ENCODE peak calls at places on chromosomes 3 and 15, in five cellular contexts. B, D, K, E and H are unnamed samples.

GRCh38 chr3:157078131-157078835 is 81.7 kb downstream of the CCNL1 start:
- DNase-seq in D (no peak), E (no peak), K (peak), B (no peak), H (no peak)

GRCh38 chr3:149527531-149528343 is 53.2 kb downstream of the TM4SF4 start:
- DNase-seq in E (no peak), B (no peak), D (no peak), K (no peak), H (peak)

GRCh38 chr3:177306252-177306651 is 109.0 kb upstream of the TBL1XR1 start:
- DNase-seq in D (no peak), B (no peak), E (no peak), K (peak), H (peak)

GRCh38 chr3:50378024-50378423 is 18.7 kb upstream of the TMEM115 start:
- DNase-seq in D (no peak), E (no peak), K (no peak), B (no peak), H (no peak)

GRCh38 chr3:127697531-127698240 is 24.9 kb downstream of the ABTB1 start:
- DNase-seq in D (peak), B (peak), E (peak), K (peak), H (peak)

GRCh38 chr15:48355377-48355776 is 24.1 kb downstream of the DUT start:
- DNase-seq in D (no peak), E (no peak), K (no peak), B (no peak), H (no peak)

GRCh38 chr3:167001374-167001773 is 378.7 kb downstream of the ZBBX start:
- DNase-seq in D (no peak), B (no peak), K (no peak), E (no peak), H (no peak)

GRCh38 chr3:112785321-112786001 is 61.2 kb downstream of the CD200R1L start:
- DNase-seq in E (no peak), D (no peak), B (no peak), K (no peak), H (no peak)

GRCh38 chr15:87034886-87035285 is 955.2 kb downstream of the AGBL1 start:
- DNase-seq in D (no peak), E (no peak), B (no peak), K (no peak), H (no peak)

GRCh38 chr15:33021806-33022389 is 172.6 kb downstream of the FMN1 start:
- DNase-seq in K (peak), E (no peak), D (no peak), B (no peak), H (peak)

GRCh38 chr3:9947025-9947995 is 4.9 kb downstream of the PRRT3 start:
- DNase-seq in B (peak), E (no peak), D (peak), K (peak), H (peak)

GRCh38 chr3:157335677-157336076 is 101.0 kb upstream of the PTX3 start:
- DNase-seq in D (no peak), K (peak), B (no peak), E (no peak), H (peak)

GRCh38 chr15:64369078-64369607 is 12.1 kb downstream of the PCLAF start:
- DNase-seq in B (no peak), D (no peak), E (no peak), K (no peak), H (no peak)

GRCh38 chr3:35722902-35723301 is 83.6 kb downstream of the ARPP21 start:
- DNase-seq in B (no peak), D (no peak), E (no peak), K (no peak), H (no peak)

GRCh38 chr3:116912116-116912515 is 202.5 kb downstream of the TUSC7 start:
- DNase-seq in K (no peak), D (no peak), B (no peak), E (no peak), H (no peak)

GRCh38 chr15:63360170-63360569 is 21.5 kb downstream of the CA12 start:
- DNase-seq in E (no peak), K (no peak), B (no peak), D (no peak), H (no peak)

GRCh38 chr15:89452330-89452836 is 44.0 kb downstream of the RHCG start:
- DNase-seq in B (no peak), K (peak), D (no peak), E (no peak), H (no peak)

GRCh38 chr3:189401196-189401595 is 229.4 kb downstream of the TPRG1 start:
- DNase-seq in K (no peak), E (no peak), B (no peak), D (no peak), H (no peak)

GRCh38 chr3:106130384-106131084 is 261.7 kb upstream of the CBLB start:
- DNase-seq in D (no peak), B (no peak), E (no peak), K (peak), H (peak)

GRCh38 chr3:99250821-99251355 is 349.4 kb upstream of the DCBLD2 start:
- DNase-seq in D (no peak), K (no peak), B (no peak), E (no peak), H (peak)

GRCh38 chr15:99753066-99753465 is 19.8 kb upstream of the LYSMD4 start:
- DNase-seq in B (no peak), E (no peak), D (no peak), K (no peak), H (no peak)

GRCh38 chr3:37315669-37316068 is 141.3 kb upstream of the LRRFIP2 start:
- DNase-seq in K (no peak), E (no peak), B (no peak), D (no peak), H (no peak)

GRCh38 chr3:90026406-90026805 is 919.0 kb downstream of the EPHA3 start:
- DNase-seq in E (no peak), D (no peak), B (no peak), K (no peak), H (no peak)

GRCh38 chr15:68106656-68107055 is 52.5 kb downstream of the PIAS1 start:
- DNase-seq in D (no peak), E (no peak), K (no peak), B (no peak), H (no peak)

GRCh38 chr3:171028025-171028778 is 1.7 kb upstream of the SLC2A2 start:
- DNase-seq in K (no peak), D (peak), B (peak), E (no peak), H (peak)

GRCh38 chr15:80490431-80490990 is 86.3 kb downstream of the ARNT2 start:
- DNase-seq in B (no peak), K (no peak), D (no peak), E (no peak), H (no peak)

GRCh38 chr15:98682992-98683701 is 34.8 kb downstream of the IGF1R start:
- DNase-seq in K (no peak), B (no peak), D (no peak), E (no peak), H (no peak)

GRCh38 chr3:14203521-14204079 is 25.0 kb downstream of the LSM3 start:
- DNase-seq in E (no peak), K (peak), D (peak), B (no peak), H (peak)

GRCh38 chr3:32109256-32109655 is 2.8 kb downstream of the GPD1L start:
- DNase-seq in D (peak), K (peak), E (peak), B (peak), H (peak)

GRCh38 chr3:133038089-133038730 is at the start of gene TMEM108:
- DNase-seq in K (no peak), E (peak), B (peak), D (peak), H (peak)

GRCh38 chr3:142595951-142596725 is at the start of gene PLS1:
- DNase-seq in D (peak), E (peak), K (peak), B (peak), H (peak)

GRCh38 chr3:86175051-86175536 is 815.9 kb downstream of the VGLL3 start:
- DNase-seq in D (no peak), E (no peak), K (no peak), B (no peak), H (no peak)

GRCh38 chr3:13391308-13391707 is 28.8 kb downstream of the NUP210 start:
- DNase-seq in D (no peak), B (no peak), K (no peak), E (no peak), H (no peak)

GRCh38 chr15:52006702-52007340 is 12.2 kb upstream of the MAPK6 start:
- DNase-seq in B (no peak), D (no peak), K (no peak), E (no peak), H (peak)

GRCh38 chr15:98870788-98871187 is 136.8 kb downstream of the PGPEP1L start:
- DNase-seq in E (no peak), D (peak), B (peak), K (no peak), H (no peak)

GRCh38 chr15:65344214-65344908 is 33.4 kb downstream of the IGDCC3 start:
- DNase-seq in K (no peak), E (no peak), B (no peak), D (no peak), H (no peak)

DNA sequence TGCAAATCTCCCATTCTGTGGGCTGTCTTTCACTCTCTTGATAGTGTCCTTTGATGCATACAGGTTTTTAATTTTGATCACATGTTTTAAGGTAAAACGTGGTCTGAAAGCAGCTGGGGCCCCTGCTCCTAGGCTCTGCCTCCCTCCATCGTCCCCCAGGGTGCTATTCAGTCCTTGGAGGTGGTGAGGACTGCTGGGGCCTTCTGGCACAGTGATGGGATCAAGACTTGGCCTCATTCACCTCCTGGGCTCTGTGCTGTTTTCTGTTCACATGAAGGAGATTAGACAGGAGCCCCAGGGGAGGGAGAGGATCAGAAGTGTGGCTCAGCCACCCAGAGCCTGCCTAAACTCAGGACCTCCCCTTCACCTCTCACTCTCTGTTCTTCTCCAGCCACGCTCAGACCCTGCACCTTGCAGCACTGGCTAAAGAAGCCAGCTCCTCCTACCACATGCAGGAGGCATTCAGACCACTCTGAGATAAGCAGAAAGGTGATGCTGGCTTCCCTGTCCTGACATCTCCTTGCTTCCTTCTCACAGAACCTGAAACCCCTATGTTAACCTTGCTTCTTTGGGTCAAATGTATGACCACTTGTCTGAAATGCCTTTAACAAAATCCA is 43.9 kb downstream of the PAQR5 start:
- DNase-seq in K (no peak), B (no peak), E (no peak), D (no peak), H (no peak)
- H3K27ac ChIP-seq in K (no peak), B (no peak), E (no peak), D (no peak), H (no peak)

DNA sequence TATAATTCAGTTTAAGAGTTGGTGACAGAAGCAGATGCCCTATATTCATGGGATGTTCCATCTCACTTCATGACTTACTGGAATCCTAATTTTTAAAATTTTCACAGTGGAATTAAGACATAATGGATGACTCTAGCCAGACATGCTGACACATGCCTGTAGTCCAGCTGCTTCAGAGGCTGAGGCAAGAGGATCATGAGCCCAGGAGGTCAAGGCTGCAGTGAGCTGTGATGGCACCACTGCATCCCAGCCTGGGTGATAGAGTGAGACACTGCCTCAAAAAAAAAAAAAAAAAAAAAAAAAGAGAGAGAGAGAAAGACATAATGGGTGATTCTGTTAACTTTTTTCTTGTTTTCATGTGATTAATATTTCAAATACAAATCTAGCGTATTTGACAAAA is 123.6 kb downstream of the KLHL25 start:
- DNase-seq in D (no peak), E (no peak), B (no peak), K (no peak), H (no peak)
- H3K27ac ChIP-seq in D (no peak), E (peak), B (peak), K (no peak), H (no peak)

DNA sequence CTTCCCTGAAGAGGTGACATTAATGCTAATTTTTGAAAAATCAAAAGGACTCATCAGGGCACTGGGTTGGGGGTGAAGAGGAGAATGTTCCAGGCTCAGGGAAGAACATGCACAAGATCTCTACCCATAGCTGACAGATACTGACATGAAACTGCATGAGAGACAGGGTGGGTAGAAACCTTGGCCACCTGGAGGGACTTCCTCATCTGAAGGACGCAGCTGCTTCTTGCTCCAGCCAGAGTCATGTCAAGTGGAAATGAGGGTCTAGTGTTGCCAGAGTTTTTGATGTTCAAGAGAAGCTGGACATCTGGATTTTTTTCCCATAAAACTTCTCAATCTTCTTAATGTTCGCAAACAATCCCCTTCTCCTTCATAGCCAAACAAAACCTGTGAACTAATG is 29.7 kb downstream of the AMOTL2 start:
- DNase-seq in B (no peak), E (no peak), K (no peak), D (no peak), H (no peak)
- H3K27ac ChIP-seq in B (no peak), E (no peak), K (no peak), D (no peak), H (no peak)

GRCh38 chr15:93485438-93485837 is 396.4 kb upstream of the RGMA start:
- DNase-seq in B (peak), K (no peak), D (no peak), E (no peak), H (no peak)
- H3K27ac ChIP-seq in B (peak), K (no peak), D (peak), E (no peak), H (no peak)

GRCh38 chr3:64549869-64550268 is 137.9 kb downstream of the ADAMTS9 start:
- DNase-seq in D (no peak), E (no peak), K (no peak), B (no peak), H (no peak)

GRCh38 chr3:64550745-64551144 is 137.1 kb downstream of the ADAMTS9 start:
- DNase-seq in B (no peak), E (no peak), D (no peak), K (no peak), H (no peak)

GRCh38 chr3:64551697-64552096 is 136.1 kb downstream of the ADAMTS9 start:
- DNase-seq in E (no peak), B (no peak), K (peak), D (no peak), H (no peak)

GRCh38 chr3:64554086-64554920 is 133.5 kb downstream of the ADAMTS9 start:
- DNase-seq in K (no peak), E (no peak), D (no peak), B (no peak), H (no peak)

DNA sequence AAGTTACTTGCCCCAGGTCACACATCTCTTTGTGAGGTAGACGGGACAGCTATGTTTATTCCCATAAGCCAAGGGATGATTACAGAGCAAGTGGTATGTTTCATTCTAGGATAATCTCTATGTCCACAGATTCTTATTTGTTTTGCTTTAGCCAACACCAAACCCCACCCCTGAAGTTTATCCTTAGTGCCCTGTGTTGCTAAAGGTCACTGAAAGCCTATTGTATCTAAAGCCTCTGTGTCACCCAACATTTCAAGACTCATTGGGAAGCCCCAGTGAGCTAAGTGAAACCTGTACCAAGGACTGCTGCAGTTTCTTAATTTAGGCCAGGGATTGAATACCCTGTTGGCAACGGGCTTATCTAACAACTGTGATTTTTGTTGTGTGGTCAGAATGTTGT is 135.6 kb downstream of the ADAMTS9 start:
- DNase-seq in D (no peak), E (no peak), B (no peak), K (no peak), H (no peak)
- H3K27ac ChIP-seq in D (no peak), E (peak), B (no peak), K (no peak), H (no peak)